ENCODE peak calls at places on chromosome 5, in six cellular contexts. C is stimulated activated CD4-positive, alpha-beta T cell treated with anti-CD3 and anti-CD28 coated beads, Interleukin-15, amount 100 ng/mL, for 1 hour; E is HTR-8/SVneo; P is M059J; A is activated naive CD8-positive, alpha-beta T cell treated with anti-CD3 and anti-CD28 coated beads, Interleukin-2, amount 50 U/mL, for 24 hours; N is tibial artery. W is an unnamed sample.

GRCh38 chr5:13591621-13592020 is 352.9 kb downstream of the DNAH5 start:
- DNase-seq in C (no peak), E (peak; percentile 51), P (peak; percentile 99), A (no peak), N (no peak), W (peak; percentile 76)

GRCh38 chr5:142769251-142769792 is 855 bp upstream of the ARHGAP26 start:
- DNase-seq in C (no peak), E (no peak), P (no peak), A (no peak), N (no peak), W (no peak)

GRCh38 chr5:111734013-111734412 is 23.0 kb downstream of the NREP start:
- DNase-seq in C (no peak), E (no peak), P (peak; percentile 64), A (peak; percentile 15), N (no peak), W (peak; percentile 71)

GRCh38 chr5:137122075-137122474 is 377.1 kb downstream of the SPOCK1 start:
- DNase-seq in C (no peak), E (no peak), P (peak; percentile 47), A (no peak), N (no peak), W (peak; percentile 34)

GRCh38 chr5:169702726-169703481 is 65.8 kb downstream of the DOCK2 start:
- DNase-seq in C (no peak), E (no peak), P (peak; percentile 12), A (no peak), N (no peak), W (no peak)

GRCh38 chr5:173302546-173303155 is 25.6 kb downstream of the STC2 start:
- DNase-seq in C (no peak), E (peak; percentile 87), P (peak; percentile 96), A (no peak), N (no peak), W (peak; percentile 68)

GRCh38 chr5:139108056-139108811 is 89.9 kb downstream of the SIL1 start:
- DNase-seq in C (no peak), E (no peak), P (no peak), A (no peak), N (peak; percentile 40), W (peak; percentile 80)

GRCh38 chr5:132226516-132227234 is 978 bp downstream of the P4HA2 start:
- DNase-seq in C (no peak), E (no peak), P (peak; percentile 45), A (no peak), N (peak; percentile 53), W (peak; percentile 71)

GRCh38 chr5:65802820-65803219 is 80.8 kb downstream of the NLN start:
- DNase-seq in C (no peak), E (no peak), P (no peak), A (no peak), N (no peak), W (no peak)

GRCh38 chr5:122454522-122454921 is 142.5 kb downstream of the SNCAIP start:
- DNase-seq in C (no peak), E (no peak), P (no peak), A (no peak), N (no peak), W (no peak)

GRCh38 chr5:178323961-178324360 is 91.4 kb upstream of the PHYKPL start:
- DNase-seq in C (no peak), E (no peak), P (no peak), A (no peak), N (no peak), W (no peak)

GRCh38 chr5:179795049-179795862 is 1.5 kb downstream of the LTC4S start:
- DNase-seq in C (no peak), E (no peak), P (peak; percentile 16), A (no peak), N (no peak), W (peak; percentile 30)

GRCh38 chr5:55146080-55146479 is 13.9 kb upstream of the GPX8 start:
- DNase-seq in C (no peak), E (no peak), P (no peak), A (no peak), N (no peak), W (no peak)

GRCh38 chr5:31225118-31225517 is 31.6 kb downstream of the CDH6 start:
- DNase-seq in C (no peak), E (no peak), P (peak; percentile 22), A (no peak), N (no peak), W (peak; percentile 63)

W was measured in astrocyte of the hippocampus.